ENCODE peak calls at places on chromosomes 12 and 14, in five cellular contexts. One of them, this sample, is unnamed.

GRCh38 chr14:69004731-69005431 is 25.8 kb upstream of the ACTN1 start:
- DNase-seq in prostate gland: no peak
- DNase-seq in NCI-H1436 treated with DMSO at 0.1 percent for 48 hours: no peak
- DNase-seq in mucosa of descending colon: no peak
- DNase-seq in adipocyte: peak; percentile 25
- DNase-seq in this sample: no peak

GRCh38 chr12:42588981-42589464 is 523 bp downstream of the PRICKLE1 start:
- DNase-seq in prostate gland: no peak
- DNase-seq in NCI-H1436 treated with DMSO at 0.1 percent for 48 hours: no peak
- DNase-seq in mucosa of descending colon: peak; percentile 31
- DNase-seq in adipocyte: peak; percentile 73
- DNase-seq in this sample: peak; percentile 52

GRCh38 chr14:72743626-72744025 is 150.3 kb downstream of the DPF3 start:
- DNase-seq in prostate gland: no peak
- DNase-seq in NCI-H1436 treated with DMSO at 0.1 percent for 48 hours: no peak
- DNase-seq in mucosa of descending colon: no peak
- DNase-seq in adipocyte: peak; percentile 33
- DNase-seq in this sample: no peak

GRCh38 chr14:81991998-81992397 is 458.3 kb upstream of the SEL1L start:
- DNase-seq in prostate gland: no peak
- DNase-seq in NCI-H1436 treated with DMSO at 0.1 percent for 48 hours: no peak
- DNase-seq in mucosa of descending colon: no peak
- DNase-seq in adipocyte: peak; percentile 22
- DNase-seq in this sample: no peak

GRCh38 chr14:23316300-23316699 is 5.0 kb upstream of the PABPN1 start:
- DNase-seq in prostate gland: no peak
- DNase-seq in NCI-H1436 treated with DMSO at 0.1 percent for 48 hours: no peak
- DNase-seq in mucosa of descending colon: no peak
- DNase-seq in adipocyte: no peak
- DNase-seq in this sample: no peak

GRCh38 chr12:45273717-45274271 is 57.9 kb downstream of the ANO6 start:
- DNase-seq in prostate gland: no peak
- DNase-seq in NCI-H1436 treated with DMSO at 0.1 percent for 48 hours: no peak
- DNase-seq in mucosa of descending colon: no peak
- DNase-seq in adipocyte: peak; percentile 87
- DNase-seq in this sample: peak; percentile 95

GRCh38 chr12:29901585-29901984 is 117.8 kb upstream of the TMTC1 start:
- DNase-seq in prostate gland: no peak
- DNase-seq in NCI-H1436 treated with DMSO at 0.1 percent for 48 hours: no peak
- DNase-seq in mucosa of descending colon: no peak
- DNase-seq in adipocyte: no peak
- DNase-seq in this sample: peak; percentile 16

GRCh38 chr12:14716848-14717444 is 20.5 kb upstream of the GUCY2C start:
- DNase-seq in prostate gland: peak; percentile 13
- DNase-seq in NCI-H1436 treated with DMSO at 0.1 percent for 48 hours: no peak
- DNase-seq in mucosa of descending colon: peak; percentile 34
- DNase-seq in adipocyte: peak; percentile 66
- DNase-seq in this sample: peak; percentile 60

GRCh38 chr12:3035171-3035570 is 42.0 kb upstream of the TSPAN9 start:
- DNase-seq in prostate gland: no peak
- DNase-seq in NCI-H1436 treated with DMSO at 0.1 percent for 48 hours: no peak
- DNase-seq in mucosa of descending colon: peak; percentile 2
- DNase-seq in adipocyte: peak; percentile 42
- DNase-seq in this sample: peak; percentile 50

GRCh38 chr12:80720516-80720915 is 3.8 kb downstream of the MYF5 start:
- DNase-seq in prostate gland: no peak
- DNase-seq in NCI-H1436 treated with DMSO at 0.1 percent for 48 hours: no peak
- DNase-seq in mucosa of descending colon: no peak
- DNase-seq in adipocyte: no peak
- DNase-seq in this sample: no peak

GRCh38 chr14:21044106-21044618 is 2.0 kb downstream of the RNASE7 start:
- DNase-seq in prostate gland: no peak
- DNase-seq in NCI-H1436 treated with DMSO at 0.1 percent for 48 hours: no peak
- DNase-seq in mucosa of descending colon: peak; percentile 50
- DNase-seq in adipocyte: no peak
- DNase-seq in this sample: no peak

GRCh38 chr14:75654127-75654732 is 6.4 kb downstream of the ERG28 start:
- DNase-seq in prostate gland: peak; percentile 78
- DNase-seq in NCI-H1436 treated with DMSO at 0.1 percent for 48 hours: no peak
- DNase-seq in mucosa of descending colon: peak; percentile 87
- DNase-seq in adipocyte: peak; percentile 87
- DNase-seq in this sample: peak; percentile 55

GRCh38 chr12:114729731-114730130 is 45.8 kb upstream of the TBX3 start:
- DNase-seq in prostate gland: no peak
- DNase-seq in NCI-H1436 treated with DMSO at 0.1 percent for 48 hours: no peak
- DNase-seq in mucosa of descending colon: no peak
- DNase-seq in adipocyte: peak; percentile 42
- DNase-seq in this sample: no peak

GRCh38 chr12:63915105-63915830 is 70.8 kb downstream of the SRGAP1 start:
- DNase-seq in prostate gland: no peak
- DNase-seq in NCI-H1436 treated with DMSO at 0.1 percent for 48 hours: no peak
- DNase-seq in mucosa of descending colon: no peak
- DNase-seq in adipocyte: peak; percentile 51
- DNase-seq in this sample: peak; percentile 61

GRCh38 chr12:4423528-4424195 is 22.0 kb downstream of the FGF6 start:
- DNase-seq in prostate gland: no peak
- DNase-seq in NCI-H1436 treated with DMSO at 0.1 percent for 48 hours: no peak
- DNase-seq in mucosa of descending colon: no peak
- DNase-seq in adipocyte: no peak
- DNase-seq in this sample: no peak

GRCh38 chr12:132461526-132461925 is 28.4 kb upstream of the FBRSL1 start:
- DNase-seq in prostate gland: no peak
- DNase-seq in NCI-H1436 treated with DMSO at 0.1 percent for 48 hours: no peak
- DNase-seq in mucosa of descending colon: no peak
- DNase-seq in adipocyte: no peak
- DNase-seq in this sample: no peak

GRCh38 chr12:74801625-74802024 is 264.0 kb downstream of the ATXN7L3B start:
- DNase-seq in prostate gland: no peak
- DNase-seq in NCI-H1436 treated with DMSO at 0.1 percent for 48 hours: no peak
- DNase-seq in mucosa of descending colon: no peak
- DNase-seq in adipocyte: peak; percentile 44
- DNase-seq in this sample: no peak

GRCh38 chr14:24194186-24194872 is 912 bp downstream of the TM9SF1 start:
- DNase-seq in prostate gland: no peak
- DNase-seq in NCI-H1436 treated with DMSO at 0.1 percent for 48 hours: no peak
- DNase-seq in mucosa of descending colon: no peak
- DNase-seq in adipocyte: no peak
- DNase-seq in this sample: no peak

GRCh38 chr12:79407671-79408622 is 282.8 kb downstream of the PAWR start:
- DNase-seq in prostate gland: peak; percentile 53
- DNase-seq in NCI-H1436 treated with DMSO at 0.1 percent for 48 hours: no peak
- DNase-seq in mucosa of descending colon: peak; percentile 57
- DNase-seq in adipocyte: peak; percentile 95
- DNase-seq in this sample: peak; percentile 79

GRCh38 chr12:113184098-113184899 is 979 bp downstream of the DDX54 start:
- DNase-seq in prostate gland: no peak
- DNase-seq in NCI-H1436 treated with DMSO at 0.1 percent for 48 hours: no peak
- DNase-seq in mucosa of descending colon: no peak
- DNase-seq in adipocyte: no peak
- DNase-seq in this sample: peak; percentile 42

GRCh38 chr12:57280234-57281062 is 29.5 kb upstream of the STAC3 start:
- DNase-seq in prostate gland: peak; percentile 56
- DNase-seq in NCI-H1436 treated with DMSO at 0.1 percent for 48 hours: no peak
- DNase-seq in mucosa of descending colon: peak; percentile 71
- DNase-seq in adipocyte: peak; percentile 79
- DNase-seq in this sample: peak; percentile 43

GRCh38 chr12:145369-145960 is 68.5 kb downstream of the SLC6A12 start:
- DNase-seq in prostate gland: no peak
- DNase-seq in NCI-H1436 treated with DMSO at 0.1 percent for 48 hours: no peak
- DNase-seq in mucosa of descending colon: no peak
- DNase-seq in adipocyte: no peak
- DNase-seq in this sample: peak; percentile 11

GRCh38 chr12:11707535-11707934 is 58.1 kb downstream of the ETV6 start:
- DNase-seq in prostate gland: no peak
- DNase-seq in NCI-H1436 treated with DMSO at 0.1 percent for 48 hours: no peak
- DNase-seq in mucosa of descending colon: peak; percentile 73
- DNase-seq in adipocyte: no peak
- DNase-seq in this sample: peak; percentile 23

GRCh38 chr12:111792155-111792876 is 25.6 kb downstream of the ALDH2 start:
- DNase-seq in prostate gland: no peak
- DNase-seq in NCI-H1436 treated with DMSO at 0.1 percent for 48 hours: no peak
- DNase-seq in mucosa of descending colon: peak; percentile 66
- DNase-seq in adipocyte: no peak
- DNase-seq in this sample: peak; percentile 14

GRCh38 chr14:97976861-97977260 is 1179.7 kb downstream of the VRK1 start:
- DNase-seq in prostate gland: no peak
- DNase-seq in NCI-H1436 treated with DMSO at 0.1 percent for 48 hours: no peak
- DNase-seq in mucosa of descending colon: peak; percentile 78
- DNase-seq in adipocyte: no peak
- DNase-seq in this sample: no peak

GRCh38 chr14:19800282-19801117 is 3.1 kb upstream of the OR4N2 start:
- DNase-seq in prostate gland: no peak
- DNase-seq in NCI-H1436 treated with DMSO at 0.1 percent for 48 hours: no peak
- DNase-seq in mucosa of descending colon: no peak
- DNase-seq in adipocyte: no peak
- DNase-seq in this sample: no peak

GRCh38 chr14:34324363-34324795 is 137.7 kb downstream of the SPTSSA start:
- DNase-seq in prostate gland: peak; percentile 55
- DNase-seq in NCI-H1436 treated with DMSO at 0.1 percent for 48 hours: no peak
- DNase-seq in mucosa of descending colon: no peak
- DNase-seq in adipocyte: peak; percentile 76
- DNase-seq in this sample: peak; percentile 41

GRCh38 chr12:93978553-93978952 is 169.8 kb upstream of the PLXNC1 start:
- DNase-seq in prostate gland: no peak
- DNase-seq in NCI-H1436 treated with DMSO at 0.1 percent for 48 hours: no peak
- DNase-seq in mucosa of descending colon: no peak
- DNase-seq in adipocyte: peak; percentile 89
- DNase-seq in this sample: no peak

GRCh38 chr12:27751386-27752047 is 28.5 kb upstream of the KLHL42 start:
- DNase-seq in prostate gland: peak; percentile 12
- DNase-seq in NCI-H1436 treated with DMSO at 0.1 percent for 48 hours: peak; percentile 74
- DNase-seq in mucosa of descending colon: peak; percentile 78
- DNase-seq in adipocyte: no peak
- DNase-seq in this sample: no peak

GRCh38 chr12:25058619-25059018 is 109.7 kb upstream of the BCAT1 start:
- DNase-seq in prostate gland: no peak
- DNase-seq in NCI-H1436 treated with DMSO at 0.1 percent for 48 hours: no peak
- DNase-seq in mucosa of descending colon: no peak
- DNase-seq in adipocyte: no peak
- DNase-seq in this sample: no peak

GRCh38 chr14:78005325-78005724 is 164.8 kb upstream of the NRXN3 start:
- DNase-seq in prostate gland: no peak
- DNase-seq in NCI-H1436 treated with DMSO at 0.1 percent for 48 hours: no peak
- DNase-seq in mucosa of descending colon: no peak
- DNase-seq in adipocyte: no peak
- DNase-seq in this sample: no peak

This sample was measured in dermis microvascular lymphatic vessel endothelial cell.